ENCODE peak calls at places on chromosomes 12 and 14, in nine cellular contexts. R, A, S, C, I, W, B, Y and E are unnamed samples. For H3K4me1, the result is how much of the 10 kb centered on the place peaks cover.

GRCh38 chr12:115044073-115044472 is 360.1 kb upstream of the TBX3 start:
- DNase-seq in R (no peak), A (no peak), S (no peak), C (no peak), I (no peak), W (no peak), B (no peak), Y (no peak), E (no peak)

GRCh38 chr14:98819132-98819866 is 452.7 kb downstream of the BCL11B start:
- DNase-seq in R (no peak), A (no peak), S (peak), C (no peak), I (no peak), W (peak), B (no peak), Y (no peak), E (no peak)

GRCh38 chr12:59230334-59230733 is 310.0 kb upstream of the LRIG3 start:
- DNase-seq in R (no peak), A (no peak), S (no peak), C (no peak), I (no peak), W (no peak), B (no peak), Y (no peak), E (no peak)

GRCh38 chr14:29724991-29725390 is 202.7 kb downstream of the PRKD1 start:
- DNase-seq in R (no peak), A (no peak), S (peak), C (no peak), I (no peak), W (no peak), B (no peak), Y (no peak), E (no peak)

GRCh38 chr14:75234173-75234855 is 44.3 kb upstream of the FOS start:
- DNase-seq in R (no peak), A (peak), S (no peak), C (peak), I (peak), W (no peak), B (no peak), Y (peak), E (no peak)

GRCh38 chr14:88168498-88169165 is 154.4 kb downstream of the KCNK10 start:
- DNase-seq in R (no peak), A (no peak), S (peak), C (no peak), I (no peak), W (no peak), B (no peak), Y (peak), E (no peak)

GRCh38 chr14:100712490-100712889 is 14.2 kb upstream of the DLK1 start:
- DNase-seq in R (no peak), A (no peak), S (peak), C (no peak), I (no peak), W (no peak), B (no peak), Y (no peak), E (no peak)

GRCh38 chr12:121786441-121786825 is 7.1 kb downstream of the RHOF start:
- DNase-seq in R (no peak), A (peak), S (peak), C (peak), I (no peak), W (peak), B (no peak), Y (peak), E (peak)

GRCh38 chr14:55519473-55520080 is 60.4 kb upstream of the KTN1 start:
- DNase-seq in R (no peak), A (no peak), S (no peak), C (no peak), I (no peak), W (no peak), B (no peak), Y (no peak), E (no peak)

GRCh38 chr12:96183734-96184370 is 10.3 kb upstream of the ELK3 start:
- DNase-seq in R (no peak), A (no peak), S (no peak), C (no peak), I (no peak), W (no peak), B (no peak), Y (no peak), E (no peak)

GRCh38 chr14:93013368-93013719 is 90.4 kb downstream of the CHGA start:
- DNase-seq in R (no peak), A (no peak), S (no peak), C (no peak), I (no peak), W (no peak), B (no peak), Y (no peak), E (no peak)

GRCh38 chr14:104895786-104896642 is 28.7 kb upstream of the PLD4 start:
- DNase-seq in R (no peak), A (peak), S (peak), C (peak), I (peak), W (no peak), B (peak), Y (no peak), E (peak)

GRCh38 chr12:94879542-94879941 is 124.0 kb downstream of the NDUFA12 start:
- DNase-seq in R (no peak), A (no peak), S (no peak), C (no peak), I (no peak), W (no peak), B (no peak), Y (peak), E (no peak)

GRCh38 chr12:33830070-33830469 is 192.2 kb upstream of the ALG10 start:
- DNase-seq in R (no peak), A (no peak), S (no peak), C (no peak), I (no peak), W (no peak), B (no peak), Y (no peak), E (no peak)

GRCh38 chr12:47811070-47811391 is 8.7 kb downstream of the HDAC7 start:
- DNase-seq in R (no peak), A (no peak), S (no peak), C (no peak), I (no peak), W (no peak), B (no peak), Y (no peak), E (no peak)

GRCh38 chr14:102828201-102828600 is 51.0 kb downstream of the TRAF3 start:
- DNase-seq in R (no peak), A (no peak), S (no peak), C (no peak), I (no peak), W (no peak), B (no peak), Y (no peak), E (no peak)

GRCh38 chr12:70520847-70521246 is 116.4 kb downstream of the PTPRB start:
- DNase-seq in R (no peak), A (no peak), S (no peak), C (no peak), I (no peak), W (no peak), B (no peak), Y (no peak), E (no peak)

GRCh38 chr12:27593266-27593665 is 69.3 kb downstream of the PPFIBP1 start:
- DNase-seq in R (no peak), A (no peak), S (no peak), C (no peak), I (no peak), W (no peak), B (no peak), Y (no peak), E (no peak)

GRCh38 chr12:50201987-50202521 is 34.9 kb upstream of the CERS5 start:
- DNase-seq in R (no peak), A (no peak), S (peak), C (no peak), I (no peak), W (no peak), B (no peak), Y (no peak), E (no peak)

GRCh38 chr14:90569201-90569600 is 172.4 kb downstream of the CALM1 start:
- DNase-seq in R (no peak), A (no peak), S (no peak), C (no peak), I (no peak), W (no peak), B (no peak), Y (no peak), E (no peak)

GRCh38 chr12:3218846-3219632 is 141.9 kb downstream of the TSPAN9 start:
- DNase-seq in R (no peak), A (no peak), S (no peak), C (no peak), I (no peak), W (no peak), B (no peak), Y (no peak), E (no peak)

GRCh38 chr12:55036326-55036725 is 16.6 kb downstream of the NEUROD4 start:
- DNase-seq in R (no peak), A (no peak), S (no peak), C (no peak), I (no peak), W (no peak), B (no peak), Y (no peak), E (no peak)

GRCh38 chr14:34027990-34028490 is 77.2 kb upstream of the EGLN3 start:
- DNase-seq in R (no peak), A (no peak), S (no peak), C (no peak), I (no peak), W (no peak), B (no peak), Y (no peak), E (no peak)

GRCh38 chr12:67633708-67634107 is 14.8 kb upstream of the DYRK2 start:
- DNase-seq in R (no peak), A (no peak), S (peak), C (peak), I (no peak), W (no peak), B (no peak), Y (no peak), E (peak)

GRCh38 chr14:93137864-93138263 is 22.1 kb upstream of the ITPK1 start:
- DNase-seq in R (no peak), A (peak), S (peak), C (peak), I (peak), W (peak), B (no peak), Y (peak), E (no peak)

GRCh38 chr12:7832059-7832696 is 40.5 kb downstream of the SLC2A14 start:
- DNase-seq in R (no peak), A (no peak), S (peak), C (peak), I (no peak), W (no peak), B (no peak), Y (peak), E (no peak)

GRCh38 chr14:92252291-92252690 is 70.7 kb upstream of the SLC24A4 start:
- DNase-seq in R (no peak), A (no peak), S (no peak), C (no peak), I (no peak), W (no peak), B (no peak), Y (no peak), E (no peak)

GRCh38 chr14:74018029-74018703 is 922 bp downstream of the ENTPD5 start:
- DNase-seq in R (no peak), A (no peak), S (no peak), C (no peak), I (no peak), W (no peak), B (no peak), Y (peak), E (no peak)

GRCh38 chr14:64676410-64677008 is 27.7 kb upstream of the PLEKHG3 start:
- DNase-seq in R (no peak), A (no peak), S (no peak), C (no peak), I (no peak), W (no peak), B (no peak), Y (no peak), E (no peak)

DNA sequence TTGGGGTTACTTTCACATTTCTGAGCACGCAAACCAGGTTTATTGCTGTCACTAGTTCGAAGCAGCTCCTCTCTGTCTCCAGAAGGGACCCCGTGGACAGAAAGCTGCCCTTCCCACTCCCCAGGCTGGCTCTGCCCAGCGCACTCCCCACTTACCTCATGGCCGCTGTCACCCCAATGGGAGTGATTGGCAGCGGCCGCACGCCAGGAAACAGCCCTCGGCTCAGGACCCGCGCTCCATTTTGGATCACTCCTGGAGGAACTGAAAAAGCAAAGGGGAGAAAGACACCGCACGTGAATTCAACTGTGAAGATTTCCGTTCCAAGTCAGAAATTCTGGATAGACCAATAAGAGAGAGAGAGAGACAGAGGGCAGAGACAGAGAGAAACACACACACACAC is 236.5 kb downstream of the FOXN3 start:
- DNase-seq in R (no peak), A (no peak), S (no peak), C (no peak), I (no peak), W (no peak), B (no peak), Y (no peak), E (no peak)
- H3K4me1 ChIP-seq in R (under half), A (under half), S (under half), C (under half), I (under half), W (under half), B (under half), Y (under half), E (under half)

GRCh38 chr12:6528539-6529235 is 5.6 kb upstream of the GAPDH start:
- DNase-seq in R (no peak), A (no peak), S (no peak), C (no peak), I (no peak), W (no peak), B (no peak), Y (no peak), E (no peak)
- TF ChIP-seq POLR2A in R (no peak), A (no peak), S (no peak), C (no peak), I (no peak), W (no peak), B (no peak), Y (no peak), E (no peak)

GRCh38 chr12:109114644-109115043 is 1.7 kb upstream of the ACACB start:
- DNase-seq in R (no peak), A (no peak), S (no peak), C (no peak), I (no peak), W (no peak), B (no peak), Y (no peak), E (no peak)

GRCh38 chr12:109115758-109116610 is at the start of gene ACACB:
- DNase-seq in R (peak), A (peak), S (peak), C (peak), I (peak), W (no peak), B (peak), Y (peak), E (peak)

GRCh38 chr12:109113661-109114321 is 2.6 kb upstream of the ACACB start:
- DNase-seq in R (no peak), A (peak), S (peak), C (no peak), I (no peak), W (no peak), B (no peak), Y (peak), E (no peak)

GRCh38 chr12:109116611-109116949 is 193 bp downstream of the ACACB start:
- DNase-seq in R (no peak), A (peak), S (no peak), C (no peak), I (no peak), W (no peak), B (no peak), Y (no peak), E (no peak)

DNA sequence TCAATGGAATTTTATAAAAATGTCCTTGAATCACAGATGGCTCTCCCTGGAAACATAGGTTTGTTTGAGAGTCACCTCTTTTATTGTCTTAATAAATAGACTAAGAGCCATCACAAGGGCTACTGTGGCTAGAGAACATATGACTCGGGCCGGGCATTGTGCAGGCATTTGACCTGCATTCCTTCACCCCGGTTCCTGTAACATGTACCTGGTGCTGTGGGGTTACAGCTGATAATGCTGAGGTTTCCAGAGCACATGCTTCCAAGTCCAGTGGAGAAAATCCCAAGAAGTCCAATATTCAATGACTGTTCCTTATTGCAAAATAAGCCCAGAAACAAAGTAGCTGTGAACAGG is 1.0 kb upstream of the ACACB start:
- DNase-seq in R (no peak), A (no peak), S (no peak), C (no peak), I (no peak), W (no peak), B (no peak), Y (peak), E (peak)
- H3K4me1 ChIP-seq in R (under half), A (half or more), S (half or more), C (half or more), I (under half), W (under half), B (half or more), Y (half or more), E (half or more)

GRCh38 chr12:68844318-68844745 is 36.4 kb downstream of the MDM2 start:
- DNase-seq in R (no peak), A (no peak), S (no peak), C (no peak), I (no peak), W (no peak), B (no peak), Y (no peak), E (no peak)
- TF ChIP-seq POLR2A in R (no peak), A (no peak), S (no peak), C (no peak), I (no peak), W (no peak), B (no peak), Y (peak), E (no peak)

DNA sequence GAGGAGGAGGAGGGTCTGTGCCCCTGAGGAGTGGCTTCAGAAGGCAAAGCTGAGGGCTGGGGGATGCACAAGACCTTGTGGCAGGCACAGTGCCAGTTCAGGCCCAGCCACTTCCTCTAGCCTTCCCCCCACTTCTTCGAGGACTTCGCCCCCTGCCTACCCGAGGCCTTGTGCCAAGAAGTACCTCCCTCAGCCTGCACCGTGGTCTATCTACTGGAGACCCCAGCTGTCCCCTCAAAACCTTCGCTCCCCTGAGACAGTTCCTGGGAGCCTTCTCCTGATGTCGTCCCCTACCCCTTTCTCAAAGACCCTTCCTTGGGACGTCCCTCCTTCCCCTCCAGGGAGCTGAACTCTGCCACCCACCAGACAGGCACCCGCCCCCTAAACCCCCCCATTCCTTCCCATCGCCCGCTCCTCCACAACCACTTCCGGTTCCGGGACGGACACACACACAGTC is 604 bp downstream of the ZNF384 start:
- DNase-seq in R (no peak), A (no peak), S (peak), C (peak), I (no peak), W (no peak), B (no peak), Y (no peak), E (no peak)
- H3K4me1 ChIP-seq in R (under half), A (under half), S (under half), C (under half), I (under half), W (under half), B (under half), Y (half or more), E (under half)

GRCh38 chr12:64610092-64610659 is at the start of gene RASSF3:
- DNase-seq in R (peak), A (peak), S (peak), C (peak), I (peak), W (no peak), B (peak), Y (peak), E (peak)
- TF ChIP-seq POLR2A in R (peak), A (no peak), S (peak), C (peak), I (peak), W (no peak), B (no peak), Y (peak), E (peak)

DNA sequence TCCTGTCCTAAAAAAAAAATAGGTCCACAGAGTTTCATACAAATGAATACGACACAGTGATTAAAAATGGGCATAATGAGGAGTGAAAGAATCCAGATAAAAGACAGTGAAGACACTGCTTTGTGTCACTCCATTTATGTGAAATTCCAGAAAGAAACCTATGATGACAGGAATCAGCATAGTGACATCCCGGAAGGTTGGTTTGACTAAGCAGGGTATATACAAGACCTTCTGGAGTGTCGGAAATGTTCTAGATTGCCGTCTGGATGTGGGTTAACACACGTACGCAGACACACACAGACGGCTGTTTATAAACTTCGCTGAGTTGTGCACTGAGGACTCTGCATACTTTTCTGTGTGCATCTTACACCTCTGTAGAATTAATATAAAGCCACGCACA is 13.2 kb upstream of the CACNA2D4 start:
- DNase-seq in R (no peak), A (no peak), S (no peak), C (no peak), I (no peak), W (no peak), B (no peak), Y (no peak), E (no peak)
- H3K4me1 ChIP-seq in R (under half), A (half or more), S (under half), C (under half), I (under half), W (under half), B (under half), Y (under half), E (under half)

GRCh38 chr12:124240493-124240892 is 54.4 kb upstream of the RFLNA start:
- DNase-seq in R (no peak), A (no peak), S (no peak), C (no peak), I (no peak), W (no peak), B (no peak), Y (no peak), E (no peak)

GRCh38 chr12:124233846-124234620 is 60.9 kb upstream of the RFLNA start:
- DNase-seq in R (no peak), A (no peak), S (no peak), C (no peak), I (no peak), W (no peak), B (no peak), Y (no peak), E (no peak)

GRCh38 chr12:124233041-124233836 is 61.7 kb upstream of the RFLNA start:
- DNase-seq in R (no peak), A (no peak), S (no peak), C (no peak), I (no peak), W (no peak), B (no peak), Y (no peak), E (no peak)

GRCh38 chr12:124238886-124239285 is 56.0 kb upstream of the RFLNA start:
- DNase-seq in R (no peak), A (no peak), S (no peak), C (no peak), I (no peak), W (no peak), B (no peak), Y (peak), E (no peak)

GRCh38 chr12:124236651-124237050 is 58.2 kb upstream of the RFLNA start:
- DNase-seq in R (no peak), A (no peak), S (no peak), C (no peak), I (no peak), W (no peak), B (no peak), Y (no peak), E (no peak)
- TF ChIP-seq POLR2A in R (no peak), A (no peak), S (no peak), C (no peak), I (no peak), W (no peak), B (no peak), Y (no peak), E (no peak)

DNA sequence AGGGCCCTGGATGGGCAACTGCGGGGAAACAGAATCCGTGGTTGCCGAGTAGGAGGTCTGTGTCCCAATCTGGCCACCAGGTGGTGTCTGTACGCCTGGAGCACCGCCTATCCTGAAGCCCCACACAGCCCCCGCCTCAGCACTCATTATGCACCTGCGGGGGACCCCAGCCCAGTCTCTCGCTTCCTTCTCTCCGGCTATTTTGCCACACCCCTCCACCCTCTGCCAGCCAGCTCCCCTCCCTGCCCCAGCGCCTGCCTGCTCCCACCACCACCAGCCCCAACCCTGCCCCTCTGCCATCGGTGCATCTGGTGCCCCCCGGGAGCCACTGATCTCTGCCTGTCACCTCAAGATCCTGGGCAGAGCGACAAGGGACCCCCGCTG is 2.2 kb upstream of the NXPH4 start:
- DNase-seq in R (no peak), A (no peak), S (peak), C (peak), I (peak), W (no peak), B (no peak), Y (peak), E (no peak)
- H3K4me1 ChIP-seq in R (under half), A (under half), S (under half), C (under half), I (under half), W (under half), B (half or more), Y (under half), E (under half)